ENCODE peak calls at places on chromosomes 11 and 22, in seven cellular contexts. One of them, this sample, is unnamed.

GRCh38 chr22:20268350-20269012 is 363 bp upstream of the RTN4R start:
- DNase-seq in astrocyte of the cerebellum: no peak
- DNase-seq in heart left ventricle: peak
- DNase-seq in GM23338: peak
- DNase-seq in MCF 10A: peak
- DNase-seq in left lung: peak
- DNase-seq in GM06990: peak
- DNase-seq in this sample: peak

GRCh38 chr11:70144262-70144661 is 58.8 kb upstream of the FADD start:
- DNase-seq in left lung: peak
- DNase-seq in GM23338: no peak
- DNase-seq in MCF 10A: no peak
- DNase-seq in heart left ventricle: no peak
- DNase-seq in astrocyte of the cerebellum: no peak
- DNase-seq in GM06990: no peak
- DNase-seq in this sample: no peak

GRCh38 chr11:63240791-63241379 is 2.5 kb downstream of the SLC22A25 start:
- DNase-seq in heart left ventricle: no peak
- DNase-seq in MCF 10A: no peak
- DNase-seq in astrocyte of the cerebellum: no peak
- DNase-seq in left lung: no peak
- DNase-seq in GM23338: no peak
- DNase-seq in GM06990: no peak
- DNase-seq in this sample: no peak

GRCh38 chr11:14336507-14337503 is 22.2 kb downstream of the RRAS2 start:
- DNase-seq in heart left ventricle: no peak
- DNase-seq in GM23338: no peak
- DNase-seq in MCF 10A: peak
- DNase-seq in GM06990: no peak
- DNase-seq in astrocyte of the cerebellum: peak
- DNase-seq in left lung: no peak
- DNase-seq in this sample: no peak

GRCh38 chr22:20124083-20124787 is 7.2 kb upstream of the TRMT2A start:
- DNase-seq in GM06990: no peak
- DNase-seq in left lung: no peak
- DNase-seq in heart left ventricle: no peak
- DNase-seq in GM23338: no peak
- DNase-seq in astrocyte of the cerebellum: no peak
- DNase-seq in MCF 10A: no peak
- DNase-seq in this sample: no peak

GRCh38 chr11:123430736-123431356 is 777 bp downstream of the GRAMD1B start:
- DNase-seq in astrocyte of the cerebellum: no peak
- DNase-seq in GM23338: peak
- DNase-seq in GM06990: peak
- DNase-seq in heart left ventricle: peak
- DNase-seq in left lung: peak
- DNase-seq in MCF 10A: no peak
- DNase-seq in this sample: peak

GRCh38 chr11:117058761-117059233 is 39.4 kb downstream of the SIK3 start:
- DNase-seq in left lung: no peak
- DNase-seq in heart left ventricle: no peak
- DNase-seq in MCF 10A: peak
- DNase-seq in GM06990: no peak
- DNase-seq in astrocyte of the cerebellum: peak
- DNase-seq in GM23338: peak
- DNase-seq in this sample: no peak

GRCh38 chr11:43581370-43582023 is 99.0 kb upstream of the HSD17B12 start:
- DNase-seq in astrocyte of the cerebellum: no peak
- DNase-seq in left lung: no peak
- DNase-seq in MCF 10A: no peak
- DNase-seq in heart left ventricle: no peak
- DNase-seq in GM06990: no peak
- DNase-seq in GM23338: no peak
- DNase-seq in this sample: no peak

GRCh38 chr22:19806213-19807160 is 45.9 kb downstream of the TBX1 start:
- DNase-seq in left lung: peak
- DNase-seq in GM06990: no peak
- DNase-seq in heart left ventricle: no peak
- DNase-seq in astrocyte of the cerebellum: no peak
- DNase-seq in GM23338: no peak
- DNase-seq in MCF 10A: peak
- DNase-seq in this sample: no peak

GRCh38 chr22:36776722-36777121 is 803 bp upstream of the IFT27 start:
- DNase-seq in heart left ventricle: no peak
- DNase-seq in GM06990: no peak
- DNase-seq in left lung: no peak
- DNase-seq in GM23338: no peak
- DNase-seq in MCF 10A: no peak
- DNase-seq in astrocyte of the cerebellum: no peak
- DNase-seq in this sample: no peak

GRCh38 chr22:36081023-36081431 is 52.4 kb upstream of the RBFOX2 start:
- DNase-seq in MCF 10A: no peak
- DNase-seq in left lung: no peak
- DNase-seq in GM23338: no peak
- DNase-seq in GM06990: no peak
- DNase-seq in astrocyte of the cerebellum: peak
- DNase-seq in heart left ventricle: no peak
- DNase-seq in this sample: no peak

GRCh38 chr11:113896156-113896879 is 8.3 kb upstream of the HTR3B start:
- DNase-seq in MCF 10A: peak
- DNase-seq in GM23338: peak
- DNase-seq in left lung: no peak
- DNase-seq in astrocyte of the cerebellum: no peak
- DNase-seq in GM06990: no peak
- DNase-seq in heart left ventricle: no peak
- DNase-seq in this sample: peak

GRCh38 chr22:42280140-42280539 is 9.7 kb upstream of the TCF20 start:
- DNase-seq in heart left ventricle: no peak
- DNase-seq in left lung: no peak
- DNase-seq in astrocyte of the cerebellum: no peak
- DNase-seq in GM06990: no peak
- DNase-seq in GM23338: no peak
- DNase-seq in MCF 10A: no peak
- DNase-seq in this sample: peak

GRCh38 chr11:111352935-111353695 is 26.0 kb downstream of the POU2AF1 start:
- DNase-seq in MCF 10A: no peak
- DNase-seq in GM23338: no peak
- DNase-seq in astrocyte of the cerebellum: no peak
- DNase-seq in heart left ventricle: peak
- DNase-seq in GM06990: no peak
- DNase-seq in left lung: no peak
- DNase-seq in this sample: no peak

GRCh38 chr11:47577460-47578041 is 1.2 kb downstream of the KBTBD4 start:
- DNase-seq in GM06990: no peak
- DNase-seq in GM23338: no peak
- DNase-seq in MCF 10A: no peak
- DNase-seq in heart left ventricle: no peak
- DNase-seq in left lung: no peak
- DNase-seq in astrocyte of the cerebellum: no peak
- DNase-seq in this sample: no peak

GRCh38 chr11:19867064-19867463 is 154.4 kb downstream of the NAV2 start:
- DNase-seq in MCF 10A: peak
- DNase-seq in GM06990: no peak
- DNase-seq in GM23338: no peak
- DNase-seq in left lung: no peak
- DNase-seq in astrocyte of the cerebellum: no peak
- DNase-seq in heart left ventricle: no peak
- DNase-seq in this sample: no peak

GRCh38 chr22:41831383-41831782 is 1.5 kb upstream of the SREBF2 start:
- DNase-seq in heart left ventricle: no peak
- DNase-seq in GM23338: no peak
- DNase-seq in left lung: no peak
- DNase-seq in MCF 10A: no peak
- DNase-seq in GM06990: no peak
- DNase-seq in astrocyte of the cerebellum: no peak
- DNase-seq in this sample: peak

GRCh38 chr11:28834877-28835276 is 726.7 kb downstream of the METTL15 start:
- DNase-seq in left lung: no peak
- DNase-seq in heart left ventricle: no peak
- DNase-seq in GM06990: no peak
- DNase-seq in MCF 10A: peak
- DNase-seq in astrocyte of the cerebellum: peak
- DNase-seq in GM23338: peak
- DNase-seq in this sample: no peak

GRCh38 chr11:123063396-123064267 is 1.7 kb upstream of the HSPA8 start:
- DNase-seq in left lung: no peak
- DNase-seq in GM23338: peak
- DNase-seq in GM06990: no peak
- DNase-seq in MCF 10A: peak
- DNase-seq in heart left ventricle: peak
- DNase-seq in astrocyte of the cerebellum: peak
- DNase-seq in this sample: no peak

GRCh38 chr22:41021655-41022454 is 70.5 kb upstream of the EP300 start:
- DNase-seq in MCF 10A: peak
- DNase-seq in GM23338: peak
- DNase-seq in astrocyte of the cerebellum: no peak
- DNase-seq in GM06990: peak
- DNase-seq in left lung: peak
- DNase-seq in heart left ventricle: peak
- DNase-seq in this sample: peak

DNA sequence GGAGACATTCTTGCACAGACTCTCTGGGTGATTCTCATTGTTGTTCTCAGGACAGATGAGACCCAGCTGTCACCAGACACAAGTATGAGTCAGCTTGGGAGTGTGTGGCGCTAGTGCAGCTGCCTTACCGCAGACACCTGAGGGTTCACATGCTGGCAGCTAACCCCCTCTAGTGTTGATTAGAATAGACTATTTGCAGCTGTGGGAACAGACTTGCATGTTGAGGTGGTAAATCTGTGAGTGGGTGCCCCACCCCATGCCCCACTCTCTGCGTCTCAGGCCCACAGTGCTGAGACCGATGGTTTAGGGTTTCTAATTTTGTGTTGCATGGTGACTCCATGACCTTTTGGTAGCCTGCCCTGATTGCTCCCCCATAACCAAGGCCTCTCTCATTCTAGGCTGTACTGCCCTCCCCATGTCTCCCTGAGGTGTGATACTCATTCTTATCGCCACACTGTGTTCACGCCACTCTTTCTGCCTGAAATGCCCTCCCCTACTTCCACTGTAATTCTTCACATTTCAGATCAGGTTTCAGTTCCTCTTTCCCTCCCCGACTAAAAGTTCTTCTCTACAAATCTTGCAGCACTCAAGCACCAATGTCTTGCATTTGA is 73.7 kb upstream of the KIRREL3 start:
- DNase-seq in heart left ventricle: no peak
- DNase-seq in GM06990: peak
- DNase-seq in left lung: no peak
- DNase-seq in GM23338: peak
- DNase-seq in MCF 10A: peak
- DNase-seq in astrocyte of the cerebellum: peak
- DNase-seq in this sample: peak
- TF ChIP-seq CTCF in heart left ventricle: no peak
- TF ChIP-seq CTCF in GM06990: peak
- TF ChIP-seq CTCF in left lung: no peak
- TF ChIP-seq CTCF in GM23338: peak
- TF ChIP-seq CTCF in MCF 10A: no peak
- TF ChIP-seq CTCF in astrocyte of the cerebellum: peak
- TF ChIP-seq CTCF in this sample: peak

GRCh38 chr22:47297261-47298016 is 535.0 kb downstream of the TBC1D22A start:
- DNase-seq in astrocyte of the cerebellum: no peak
- DNase-seq in GM06990: no peak
- DNase-seq in GM23338: no peak
- DNase-seq in heart left ventricle: no peak
- DNase-seq in left lung: no peak
- DNase-seq in MCF 10A: no peak
- DNase-seq in this sample: no peak
- TF ChIP-seq CTCF in astrocyte of the cerebellum: no peak
- TF ChIP-seq CTCF in GM06990: no peak
- TF ChIP-seq CTCF in GM23338: no peak
- TF ChIP-seq CTCF in heart left ventricle: no peak
- TF ChIP-seq CTCF in left lung: no peak
- TF ChIP-seq CTCF in MCF 10A: no peak
- TF ChIP-seq CTCF in this sample: no peak

DNA sequence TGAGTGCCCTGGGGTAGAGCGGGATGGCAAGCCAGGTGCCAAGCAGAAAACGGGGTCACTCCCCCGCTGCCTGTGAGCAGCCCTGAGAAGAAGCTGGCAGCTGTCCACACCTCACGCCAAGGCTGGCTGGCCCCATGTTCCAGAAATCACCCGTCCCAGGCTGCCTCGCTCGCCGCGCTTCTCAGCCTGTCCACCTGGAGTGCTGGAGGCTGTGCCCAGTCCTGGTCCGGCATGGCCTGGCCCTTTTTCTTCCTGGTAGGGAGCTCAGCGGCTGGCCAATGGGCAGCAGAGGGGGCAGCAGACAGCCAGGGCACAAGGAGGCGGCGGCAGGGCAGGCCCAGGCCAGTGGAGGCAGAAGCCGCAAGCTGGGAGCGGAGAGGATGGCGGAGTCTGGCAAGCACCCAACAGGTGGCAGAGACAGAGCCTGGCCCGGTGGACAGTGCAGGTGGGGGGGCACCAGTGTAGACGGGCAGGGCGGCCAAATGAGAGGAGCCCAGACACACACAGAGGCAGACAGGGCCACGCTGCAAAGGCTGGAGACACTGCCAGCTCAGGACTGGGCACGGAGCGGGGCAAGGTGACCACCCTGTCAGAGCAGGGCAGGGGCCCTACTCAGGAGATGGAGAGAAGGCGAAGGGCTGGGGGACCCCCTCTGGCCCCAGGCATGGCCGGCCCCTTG is 37.2 kb upstream of the TH start:
- DNase-seq in GM23338: peak
- DNase-seq in astrocyte of the cerebellum: no peak
- DNase-seq in left lung: peak
- DNase-seq in GM06990: no peak
- DNase-seq in heart left ventricle: no peak
- DNase-seq in MCF 10A: peak
- DNase-seq in this sample: no peak
- TF ChIP-seq CTCF in GM23338: peak
- TF ChIP-seq CTCF in astrocyte of the cerebellum: no peak
- TF ChIP-seq CTCF in left lung: no peak
- TF ChIP-seq CTCF in GM06990: no peak
- TF ChIP-seq CTCF in heart left ventricle: no peak
- TF ChIP-seq CTCF in MCF 10A: no peak
- TF ChIP-seq CTCF in this sample: no peak

DNA sequence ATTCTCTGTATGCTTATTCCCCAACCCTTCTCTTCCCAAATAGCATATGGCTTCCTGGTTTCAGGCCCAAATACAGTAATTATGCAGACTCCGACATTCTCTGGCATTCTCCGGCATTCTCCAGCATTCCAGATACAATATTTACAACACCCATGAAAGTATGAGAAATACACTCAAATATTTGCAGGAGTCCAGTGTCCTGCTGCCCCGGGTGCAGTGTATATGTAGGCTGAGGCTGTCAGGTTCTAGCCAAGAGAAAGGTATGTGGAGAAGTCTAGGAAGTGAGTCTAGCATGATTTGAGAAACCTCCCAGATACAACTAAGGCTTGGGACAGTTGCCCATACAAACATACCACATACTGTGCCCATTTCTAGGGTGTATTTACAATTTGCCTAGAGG is 160.7 kb downstream of the SOX6 start:
- DNase-seq in astrocyte of the cerebellum: peak
- DNase-seq in GM06990: no peak
- DNase-seq in GM23338: no peak
- DNase-seq in left lung: no peak
- DNase-seq in heart left ventricle: no peak
- DNase-seq in MCF 10A: peak
- DNase-seq in this sample: no peak
- TF ChIP-seq CTCF in astrocyte of the cerebellum: no peak
- TF ChIP-seq CTCF in GM06990: no peak
- TF ChIP-seq CTCF in GM23338: no peak
- TF ChIP-seq CTCF in left lung: no peak
- TF ChIP-seq CTCF in heart left ventricle: no peak
- TF ChIP-seq CTCF in MCF 10A: no peak
- TF ChIP-seq CTCF in this sample: no peak